ENCODE peak calls at places on chromosome 7, in nine cellular contexts. R is RCC 7860; U is Panc1; S is GM04504; X is kidney epithelial cell; M is stimulated activated CD8-positive, alpha-beta memory T cell treated with anti-CD3 and anti-CD28 coated beads, Interleukin-4, amount 100 ng/mL, for 48 hours; A is activated CD8-positive, alpha-beta memory T cell treated with anti-CD3 and anti-CD28 coated beads for 48 hours; E is testis; T is M059J. P is an unnamed sample.

GRCh38 chr7:2812119-2812487 is 32.0 kb downstream of the GNA12 start:
- DNase-seq in T (no peak), U (no peak), X (no peak), S (no peak), R (no peak), A (no peak), M (no peak), E (no peak), P (no peak)

GRCh38 chr7:156220078-156220605 is 407.9 kb upstream of the SHH start:
- DNase-seq in E (no peak), T (peak), R (no peak), S (no peak), A (no peak), M (no peak), U (no peak), X (no peak), P (no peak)

GRCh38 chr7:47383064-47383463 is 198.8 kb downstream of the TNS3 start:
- DNase-seq in X (no peak), A (no peak), E (no peak), T (no peak), U (no peak), R (no peak), M (no peak), S (peak), P (no peak)

GRCh38 chr7:31062746-31063435 is 10.8 kb downstream of the ADCYAP1R1 start:
- DNase-seq in R (no peak), A (no peak), X (no peak), E (no peak), S (no peak), M (no peak), T (no peak), U (no peak), P (no peak)

GRCh38 chr7:41188163-41189130 is 514.4 kb downstream of the INHBA start:
- DNase-seq in U (peak), T (peak), E (no peak), M (no peak), A (no peak), S (peak), R (peak), X (peak), P (peak)

GRCh38 chr7:43528581-43529354 is 54.1 kb upstream of the STK17A start:
- DNase-seq in R (no peak), T (no peak), M (no peak), U (no peak), X (no peak), A (no peak), S (no peak), E (no peak), P (no peak)

GRCh38 chr7:129433823-129434171 is 435 bp upstream of the STRIP2 start:
- DNase-seq in E (no peak), T (peak), A (no peak), R (no peak), S (no peak), X (no peak), M (no peak), U (peak), P (no peak)

GRCh38 chr7:46763348-46763747 is 818.6 kb downstream of the TNS3 start:
- DNase-seq in S (no peak), E (no peak), U (no peak), T (no peak), A (no peak), X (no peak), R (no peak), M (no peak), P (no peak)

GRCh38 chr7:155206286-155207020 is 91.2 kb upstream of the INSIG1 start:
- DNase-seq in U (peak), S (peak), R (peak), X (peak), T (peak), A (peak), E (peak), M (peak), P (peak)

GRCh38 chr7:143434660-143435059 is 8.6 kb upstream of the TAS2R60 start:
- DNase-seq in A (no peak), R (peak), E (no peak), T (peak), U (no peak), X (no peak), S (no peak), M (no peak), P (no peak)

GRCh38 chr7:29035044-29035740 is 77.1 kb upstream of the TRIL start:
- DNase-seq in U (peak), E (no peak), R (peak), S (peak), T (peak), A (peak), M (peak), X (peak), P (peak)

GRCh38 chr7:139799586-139799985 is 21.8 kb upstream of the HIPK2 start:
- DNase-seq in M (no peak), X (no peak), S (no peak), T (no peak), R (no peak), U (no peak), E (no peak), A (no peak), P (no peak)

GRCh38 chr7:84181628-84182027 is 13.0 kb downstream of the SEMA3A start:
- DNase-seq in M (no peak), E (no peak), S (no peak), A (no peak), X (no peak), R (no peak), T (peak), U (no peak), P (no peak)

GRCh38 chr7:65827366-65827765 is 45.5 kb upstream of the VKORC1L1 start:
- DNase-seq in A (no peak), E (no peak), R (no peak), M (no peak), S (no peak), T (peak), U (no peak), X (no peak), P (no peak)

GRCh38 chr7:47470567-47471357 is 111.1 kb downstream of the TNS3 start:
- DNase-seq in R (peak), E (no peak), M (no peak), A (no peak), X (peak), U (no peak), S (no peak), T (no peak), P (no peak)

GRCh38 chr7:67553378-67553777 is 556.7 kb downstream of the TYW1 start:
- DNase-seq in X (no peak), S (no peak), T (peak), M (no peak), A (no peak), R (no peak), U (no peak), E (no peak), P (peak)

GRCh38 chr7:115679976-115680375 is 350.6 kb downstream of the TFEC start:
- DNase-seq in R (peak), E (peak), U (peak), S (no peak), M (no peak), T (peak), A (no peak), X (no peak), P (peak)